ENCODE peak calls at places on chromosomes 12 and 14, in five cellular contexts. F is stimulated activated CD4-positive, alpha-beta T cell treated with anti-CD3 and anti-CD28 coated beads, Interleukin-15, amount 100 ng/mL, for 1 hour; L is SIG-M5; A is naive B cell; I is NAMALWA. H is an unnamed sample.
A peak's percentile ranks its signal among the peaks of the same experiment; 100 is the strongest.

GRCh38 chr12:10130042-10130441 is at the start of gene CLEC7A:
- DNase-seq in F (no peak), L (peak; percentile 56), A (peak; percentile 54), I (peak; percentile 64), H (no peak)

GRCh38 chr14:101595887-101596721 is 34.8 kb downstream of the DIO3 start:
- DNase-seq in F (no peak), L (no peak), A (peak; percentile 49), I (peak; percentile 46), H (peak; percentile 5)

GRCh38 chr12:75738486-75738885 is 227.1 kb upstream of the KRR1 start:
- DNase-seq in F (no peak), L (no peak), A (no peak), I (no peak), H (no peak)

GRCh38 chr14:69471916-69472315 is 12.6 kb upstream of the PLEKHD1 start:
- DNase-seq in F (no peak), L (no peak), A (no peak), I (no peak), H (no peak)

GRCh38 chr12:13390381-13390856 is 193.9 kb downstream of the EMP1 start:
- DNase-seq in F (no peak), L (no peak), A (no peak), I (no peak), H (peak; percentile 96)

GRCh38 chr14:71753976-71754375 is 178.3 kb upstream of the RGS6 start:
- DNase-seq in F (no peak), L (no peak), A (no peak), I (no peak), H (no peak)

GRCh38 chr12:128267246-128267622 is 264 bp downstream of the TMEM132C start:
- DNase-seq in F (no peak), L (no peak), A (no peak), I (no peak), H (no peak)

GRCh38 chr12:50505945-50506344 is 1.2 kb downstream of the DIP2B start:
- DNase-seq in F (no peak), L (no peak), A (peak; percentile 55), I (peak; percentile 61), H (peak; percentile 39)

H was measured in kidney tubule cell.